ENCODE peak calls at places on chromosome 6, in seven cellular contexts. S is adrenal gland, X is nephron progenitor cell, L is NCI-H2171, Z is NCI-H1417, M is GM03348, G is ACHN. I is an unnamed sample.

GRCh38 chr6:82778985-82779384 is 286.7 kb downstream of the UBE3D start:
- DNase-seq in L (no peak), S (no peak), X (no peak), Z (no peak), G (no peak), M (no peak), I (no peak)

GRCh38 chr6:39823187-39823815 is 31.1 kb downstream of the DAAM2 start:
- DNase-seq in L (no peak), S (peak), G (no peak), Z (no peak), M (no peak), X (no peak), I (no peak)

GRCh38 chr6:14074723-14075503 is 42.7 kb upstream of the CD83 start:
- DNase-seq in Z (peak), X (peak), L (no peak), M (peak), S (no peak), G (peak), I (peak)

GRCh38 chr6:57089265-57089664 is 723 bp upstream of the ZNF451 start:
- DNase-seq in X (no peak), M (no peak), L (no peak), Z (no peak), G (no peak), S (no peak), I (no peak)

GRCh38 chr6:111552999-111553398 is 52.7 kb downstream of the TRAF3IP2 start:
- DNase-seq in M (no peak), S (no peak), Z (peak), L (peak), X (no peak), G (no peak), I (no peak)

GRCh38 chr6:42266542-42266941 is 48.9 kb upstream of the MRPS10 start:
- DNase-seq in Z (no peak), X (no peak), L (no peak), S (no peak), M (no peak), G (no peak), I (no peak)

GRCh38 chr6:1271071-1271763 is 40.7 kb upstream of the FOXQ1 start:
- DNase-seq in Z (no peak), L (no peak), G (no peak), S (no peak), M (no peak), X (no peak), I (no peak)

GRCh38 chr6:124064317-124065113 is 260.9 kb downstream of the NKAIN2 start:
- DNase-seq in L (no peak), S (no peak), G (no peak), Z (no peak), M (no peak), X (no peak), I (no peak)

GRCh38 chr6:13131935-13132661 is 196.2 kb downstream of the TBC1D7 start:
- DNase-seq in L (no peak), M (no peak), S (no peak), G (no peak), Z (no peak), X (no peak), I (no peak)

GRCh38 chr6:43740321-43740960 is 29.6 kb upstream of the VEGFA start:
- DNase-seq in G (no peak), L (no peak), M (no peak), X (peak), Z (no peak), S (no peak), I (no peak)

GRCh38 chr6:167906899-167907298 is 80.2 kb downstream of the AFDN start:
- DNase-seq in G (peak), S (peak), L (no peak), M (no peak), X (peak), Z (no peak), I (no peak)

GRCh38 chr6:33192105-33192646 is at the start of gene COL11A2:
- DNase-seq in S (no peak), G (no peak), L (no peak), X (peak), Z (peak), M (no peak), I (no peak)

GRCh38 chr6:169106176-169106575 is 147.5 kb downstream of the THBS2 start:
- DNase-seq in L (no peak), G (no peak), X (no peak), Z (no peak), M (no peak), S (no peak), I (no peak)

GRCh38 chr6:3782876-3783832 is 31.6 kb upstream of the PXDC1 start:
- DNase-seq in Z (no peak), G (no peak), X (no peak), S (no peak), L (no peak), M (no peak), I (no peak)

GRCh38 chr6:42158011-42158410 is 15.2 kb upstream of the GUCA1A start:
- DNase-seq in X (no peak), G (no peak), S (no peak), M (peak), L (no peak), Z (no peak), I (no peak)

GRCh38 chr6:14721103-14721758 is 524.6 kb upstream of the JARID2 start:
- DNase-seq in M (no peak), S (no peak), X (no peak), G (no peak), L (peak), Z (peak), I (no peak)

GRCh38 chr6:87333591-87334181 is 4.6 kb upstream of the GJB7 start:
- DNase-seq in S (no peak), M (peak), Z (no peak), L (no peak), X (no peak), G (no peak), I (no peak)

GRCh38 chr6:128725271-128726233 is 157.4 kb upstream of the LAMA2 start:
- DNase-seq in M (peak), X (peak), Z (peak), G (peak), S (peak), L (no peak), I (no peak)

GRCh38 chr6:4169028-4169789 is 33.8 kb upstream of the ECI2 start:
- DNase-seq in Z (no peak), S (no peak), L (no peak), G (no peak), M (peak), X (no peak), I (no peak)

GRCh38 chr6:121816361-121816760 is 380.9 kb downstream of the GJA1 start:
- DNase-seq in L (no peak), S (peak), M (no peak), G (no peak), X (no peak), Z (no peak), I (no peak)

GRCh38 chr6:8085053-8085511 is 17.3 kb downstream of the EEF1E1 start:
- DNase-seq in X (no peak), Z (no peak), M (peak), L (no peak), S (peak), G (peak), I (no peak)

GRCh38 chr6:4936681-4937041 is 67.2 kb downstream of the RPP40 start:
- DNase-seq in L (peak), S (peak), X (no peak), M (peak), Z (peak), G (peak), I (peak)

I was measured in DMS 273 treated with DMSO at 0.1 percent for 48 hours.